ENCODE peak calls at places on chromosome 11, in eight cellular contexts. S is CD4-positive, CD25-positive, alpha-beta regulatory T cell; G is effector memory CD4-positive, alpha-beta T cell; J is neural progenitor cell; Y is CD4-positive, alpha-beta memory T cell; N is lower lobe of right lung; P is gastrocnemius medialis; A is A673. C is an unnamed sample. For H3K4me1, the result is how much of the 10 kb centered on the place peaks cover.

GRCh38 chr11:32435152-32435480 is 223 bp downstream of the WT1 start:
- DNase-seq in S (no peak), G (no peak), J (no peak), Y (no peak), N (no peak), P (no peak), A (peak), C (no peak)

GRCh38 chr11:69280451-69280850 is 13.5 kb upstream of the MYEOV start:
- DNase-seq in S (no peak), G (no peak), J (no peak), Y (no peak), N (no peak), P (no peak), A (peak), C (no peak)

GRCh38 chr11:65981101-65981740 is 19.7 kb downstream of the SART1 start:
- DNase-seq in S (no peak), G (no peak), J (no peak), Y (no peak), N (no peak), P (peak), A (no peak), C (no peak)

GRCh38 chr11:6411594-6412031 is 7.3 kb downstream of the APBB1 start:
- DNase-seq in S (no peak), G (no peak), J (no peak), Y (no peak), N (no peak), P (no peak), A (no peak), C (no peak)

GRCh38 chr11:65423516-65424199 is 1.1 kb downstream of the NEAT1 start:
- DNase-seq in S (peak), G (no peak), J (no peak), Y (peak), N (no peak), P (peak), A (no peak), C (peak)

GRCh38 chr11:74169736-74170458 is 905 bp downstream of the C2CD3 start:
- DNase-seq in S (no peak), G (no peak), J (no peak), Y (no peak), N (no peak), P (no peak), A (no peak), C (no peak)

GRCh38 chr11:83612891-83613766 is 327.0 kb upstream of the CCDC90B start:
- DNase-seq in S (no peak), G (no peak), J (peak), Y (no peak), N (no peak), P (no peak), A (peak), C (no peak)

GRCh38 chr11:34680918-34681554 is 60.1 kb downstream of the EHF start:
- DNase-seq in S (no peak), G (no peak), J (no peak), Y (no peak), N (no peak), P (no peak), A (no peak), C (no peak)

GRCh38 chr11:57224537-57224936 is 12.5 kb downstream of the APLNR start:
- DNase-seq in S (no peak), G (no peak), J (no peak), Y (no peak), N (no peak), P (no peak), A (peak), C (no peak)

GRCh38 chr11:86955674-86956522 is 703 bp upstream of the FZD4 start:
- DNase-seq in S (no peak), G (no peak), J (peak), Y (peak), N (peak), P (peak), A (peak), C (peak)

GRCh38 chr11:65501005-65501529 is 2.2 kb downstream of the MALAT1 start:
- DNase-seq in S (no peak), G (no peak), J (no peak), Y (no peak), N (no peak), P (no peak), A (peak), C (no peak)

GRCh38 chr11:130738618-130739017 is 177.7 kb downstream of the SNX19 start:
- DNase-seq in S (no peak), G (no peak), J (no peak), Y (no peak), N (no peak), P (no peak), A (no peak), C (no peak)

GRCh38 chr11:96287796-96288439 is 55.1 kb downstream of the MAML2 start:
- DNase-seq in S (no peak), G (no peak), J (no peak), Y (no peak), N (no peak), P (no peak), A (no peak), C (no peak)

GRCh38 chr11:45928535-45929215 is 6.2 kb downstream of the LARGE2 start:
- DNase-seq in S (no peak), G (no peak), J (no peak), Y (no peak), N (no peak), P (no peak), A (no peak), C (no peak)

GRCh38 chr11:45929486-45930030 is 7.1 kb downstream of the LARGE2 start:
- DNase-seq in S (no peak), G (no peak), J (no peak), Y (no peak), N (no peak), P (no peak), A (no peak), C (no peak)

GRCh38 chr11:45927332-45927683 is 4.9 kb downstream of the LARGE2 start:
- DNase-seq in S (no peak), G (no peak), J (no peak), Y (no peak), N (no peak), P (no peak), A (no peak), C (no peak)

GRCh38 chr11:45926536-45927331 is 4.3 kb downstream of the LARGE2 start:
- DNase-seq in S (no peak), G (no peak), J (no peak), Y (no peak), N (no peak), P (no peak), A (no peak), C (no peak)

DNA sequence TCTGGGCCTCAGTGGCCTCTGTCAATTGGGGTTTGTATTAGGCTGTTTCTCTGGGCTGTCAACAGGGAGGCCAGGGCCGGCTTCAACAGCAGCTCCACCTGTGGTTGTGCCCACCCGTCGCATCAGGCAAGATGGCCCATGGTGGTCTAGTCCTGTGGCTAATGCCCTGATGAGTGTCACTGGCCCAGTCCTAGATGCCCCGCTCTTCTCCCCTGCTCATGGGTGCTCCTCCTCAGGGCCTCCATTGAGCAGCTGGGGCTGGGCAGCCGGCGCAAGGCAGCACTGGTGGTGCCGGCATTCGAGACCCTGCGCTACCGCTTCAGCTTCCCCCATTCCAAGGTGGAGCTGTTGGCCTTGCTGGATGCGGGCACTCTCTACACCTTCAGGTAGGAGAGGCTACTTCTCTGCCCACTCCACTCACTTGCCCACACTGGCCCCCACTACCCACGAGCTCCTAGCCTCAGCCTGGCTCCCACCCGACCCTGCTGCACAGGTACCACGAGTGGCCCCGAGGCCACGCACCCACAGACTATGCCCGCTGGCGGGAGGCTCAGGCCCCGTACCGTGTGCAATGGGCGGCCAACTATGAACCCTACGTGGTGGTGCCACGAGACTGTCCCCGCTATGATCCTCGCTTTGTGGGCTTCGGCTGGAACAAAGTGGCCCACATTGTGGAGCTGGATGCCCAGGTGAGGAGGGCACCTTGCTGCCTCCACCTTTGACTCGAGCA is 5.4 kb downstream of the LARGE2 start:
- DNase-seq in S (no peak), G (no peak), J (no peak), Y (no peak), N (no peak), P (no peak), A (no peak), C (peak)
- H3K4me1 ChIP-seq in S (under half), G (under half), J (under half), Y (under half), N (under half), P (under half), A (under half), C (under half)

DNA sequence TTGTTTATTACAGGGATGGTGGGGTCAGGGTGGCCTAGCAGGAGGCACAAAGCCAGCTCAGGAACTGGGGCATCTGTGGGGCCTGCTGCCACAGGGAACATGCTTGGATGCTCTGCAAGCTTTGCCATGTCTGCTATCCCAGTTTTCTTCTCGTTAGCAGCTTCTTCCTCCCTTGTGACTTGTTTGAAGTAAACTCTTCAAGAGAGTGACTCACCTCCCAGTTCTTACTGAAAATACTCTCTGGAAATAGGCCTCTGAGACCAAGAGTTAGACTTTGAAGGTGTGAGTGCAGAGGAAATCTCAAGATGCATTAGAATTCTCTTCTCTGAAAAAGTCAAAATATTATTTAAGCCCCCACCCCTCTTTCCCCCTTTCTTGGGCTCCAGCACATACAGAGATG is 15.2 kb downstream of the CWC15 start:
- DNase-seq in S (no peak), G (no peak), J (no peak), Y (no peak), N (no peak), P (no peak), A (no peak), C (no peak)
- H3K27ac ChIP-seq in S (no peak), G (no peak), J (no peak), Y (no peak), N (no peak), P (no peak), A (no peak), C (no peak)

DNA sequence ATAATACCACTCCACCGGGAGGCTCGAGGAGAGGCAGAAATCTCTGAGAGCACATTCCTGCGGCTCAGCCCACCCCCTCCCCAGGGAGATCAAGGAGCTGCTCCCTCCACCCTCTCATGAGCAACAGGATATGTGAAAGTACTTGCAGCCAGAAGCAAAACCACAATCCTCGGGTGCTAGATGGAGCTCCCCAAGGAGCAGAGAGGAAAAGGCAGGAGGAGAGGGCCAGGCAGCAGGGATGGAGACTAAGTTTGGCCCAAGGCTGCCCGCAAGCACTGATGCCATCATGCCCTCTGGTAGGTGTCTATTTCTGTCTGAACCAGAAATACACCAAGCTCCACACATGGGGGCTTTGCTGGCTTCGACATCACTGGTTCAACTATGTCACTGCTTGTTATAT is 22.3 kb downstream of the VPS37C start:
- DNase-seq in S (no peak), G (no peak), J (no peak), Y (no peak), N (no peak), P (no peak), A (peak), C (no peak)
- H3K4me3 ChIP-seq in S (no peak), G (no peak), J (no peak), Y (no peak), N (no peak), P (no peak), A (no peak), C (no peak)

GRCh38 chr11:120750647-120751419 is 239.3 kb downstream of the GRIK4 start:
- DNase-seq in S (no peak), G (no peak), J (no peak), Y (no peak), N (no peak), P (no peak), A (no peak), C (no peak)
- H3K4me1 ChIP-seq in S (under half), G (under half), J (under half), Y (under half), N (under half), P (under half), A (under half), C (under half)

DNA sequence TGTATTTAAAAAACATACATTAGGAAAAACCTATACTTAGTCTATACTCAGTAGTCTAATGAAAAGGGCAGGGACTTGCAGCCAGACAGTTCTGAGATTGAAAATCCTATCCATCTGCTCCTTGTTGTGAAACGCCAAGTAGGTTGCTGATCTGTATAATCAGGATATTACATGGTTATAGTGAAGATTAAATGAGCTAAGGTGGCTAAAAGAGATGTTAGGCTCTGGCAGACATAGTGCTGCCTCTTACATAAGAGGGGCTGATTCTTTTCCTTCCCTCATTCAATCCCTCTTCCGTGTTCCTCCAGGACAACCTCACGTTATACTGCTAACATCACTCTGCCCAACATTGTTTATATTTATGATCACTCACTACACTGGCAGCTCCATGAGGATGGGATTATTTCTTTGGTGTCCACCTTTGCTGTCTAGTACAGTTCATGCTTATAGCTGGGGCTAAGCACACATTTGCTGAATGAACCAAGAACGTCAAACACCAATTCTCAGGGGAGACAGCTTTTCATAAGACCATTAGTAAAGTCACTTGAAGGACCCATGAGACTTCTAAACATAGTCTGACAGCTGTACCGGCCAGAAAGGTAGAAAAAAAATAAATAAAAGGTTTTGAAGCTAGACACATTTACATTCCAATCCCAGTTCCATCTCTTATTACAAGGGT is 46.3 kb downstream of the GAB2 start:
- DNase-seq in S (no peak), G (no peak), J (no peak), Y (no peak), N (no peak), P (no peak), A (no peak), C (no peak)
- H3K27ac ChIP-seq in S (no peak), G (no peak), J (no peak), Y (no peak), N (peak), P (no peak), A (no peak), C (no peak)

DNA sequence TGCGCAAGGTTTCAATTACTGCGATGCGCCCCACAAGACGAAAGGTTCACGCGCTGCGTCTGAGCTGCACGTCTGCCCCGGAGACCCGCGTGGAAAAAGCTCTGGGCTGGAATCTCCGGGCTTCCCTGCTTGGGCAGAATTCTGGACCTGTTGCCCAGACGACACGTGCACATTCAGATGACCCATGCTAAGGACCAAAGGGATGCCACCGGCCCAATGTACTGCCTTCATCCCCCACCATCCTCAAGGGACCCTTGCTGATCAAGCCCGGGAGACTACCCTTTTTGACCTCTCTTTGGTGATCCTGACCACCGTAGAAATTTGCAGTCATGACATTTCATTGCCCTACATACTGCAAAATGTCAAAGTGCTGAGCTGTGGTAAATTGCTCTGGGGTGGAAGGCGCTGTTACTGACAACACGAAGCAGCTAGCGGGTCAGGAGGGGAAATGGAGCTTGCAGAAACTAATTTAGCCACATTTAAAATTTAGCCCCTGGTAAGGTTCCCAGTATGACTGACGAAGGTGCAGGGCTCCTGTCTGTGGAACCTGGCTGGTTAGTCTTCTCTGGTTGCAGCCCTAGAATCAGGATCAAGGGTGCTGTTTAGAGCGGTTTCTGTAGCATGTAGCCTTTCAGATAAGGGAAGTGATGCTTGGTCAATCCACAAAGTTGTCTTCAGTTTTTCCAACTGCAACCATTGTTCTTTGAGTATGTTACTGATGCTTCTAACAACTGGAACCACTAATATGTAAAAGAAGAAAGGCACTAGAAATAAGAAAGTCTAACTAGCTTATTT is 81.9 kb downstream of the PRR5L start:
- DNase-seq in S (no peak), G (no peak), J (no peak), Y (no peak), N (no peak), P (no peak), A (no peak), C (no peak)
- H3K4me3 ChIP-seq in S (peak), G (peak), J (peak), Y (peak), N (peak), P (peak), A (peak), C (peak)

GRCh38 chr11:128713595-128713994 is 19.7 kb downstream of the FLI1 start:
- DNase-seq in S (no peak), G (no peak), J (no peak), Y (no peak), N (no peak), P (no peak), A (no peak), C (no peak)
- H3K4me1 ChIP-seq in S (half or more), G (half or more), J (under half), Y (half or more), N (half or more), P (under half), A (under half), C (half or more)

GRCh38 chr11:3004481-3004880 is 12.4 kb upstream of the NAP1L4 start:
- DNase-seq in S (no peak), G (no peak), J (no peak), Y (no peak), N (no peak), P (no peak), A (no peak), C (no peak)
- H3K27ac ChIP-seq in S (no peak), G (no peak), J (no peak), Y (no peak), N (no peak), P (no peak), A (no peak), C (no peak)

GRCh38 chr11:47615249-47615648 is 21.0 kb upstream of the C1QTNF4 start:
- DNase-seq in S (no peak), G (no peak), J (no peak), Y (no peak), N (no peak), P (no peak), A (no peak), C (no peak)

GRCh38 chr11:47609675-47610074 is 15.5 kb upstream of the C1QTNF4 start:
- DNase-seq in S (no peak), G (no peak), J (no peak), Y (no peak), N (no peak), P (no peak), A (no peak), C (no peak)

GRCh38 chr11:47606731-47607130 is 12.5 kb upstream of the C1QTNF4 start:
- DNase-seq in S (no peak), G (no peak), J (no peak), Y (no peak), N (no peak), P (no peak), A (no peak), C (no peak)

GRCh38 chr11:47607380-47607779 is 13.2 kb upstream of the C1QTNF4 start:
- DNase-seq in S (no peak), G (no peak), J (no peak), Y (no peak), N (no peak), P (no peak), A (no peak), C (no peak)

DNA sequence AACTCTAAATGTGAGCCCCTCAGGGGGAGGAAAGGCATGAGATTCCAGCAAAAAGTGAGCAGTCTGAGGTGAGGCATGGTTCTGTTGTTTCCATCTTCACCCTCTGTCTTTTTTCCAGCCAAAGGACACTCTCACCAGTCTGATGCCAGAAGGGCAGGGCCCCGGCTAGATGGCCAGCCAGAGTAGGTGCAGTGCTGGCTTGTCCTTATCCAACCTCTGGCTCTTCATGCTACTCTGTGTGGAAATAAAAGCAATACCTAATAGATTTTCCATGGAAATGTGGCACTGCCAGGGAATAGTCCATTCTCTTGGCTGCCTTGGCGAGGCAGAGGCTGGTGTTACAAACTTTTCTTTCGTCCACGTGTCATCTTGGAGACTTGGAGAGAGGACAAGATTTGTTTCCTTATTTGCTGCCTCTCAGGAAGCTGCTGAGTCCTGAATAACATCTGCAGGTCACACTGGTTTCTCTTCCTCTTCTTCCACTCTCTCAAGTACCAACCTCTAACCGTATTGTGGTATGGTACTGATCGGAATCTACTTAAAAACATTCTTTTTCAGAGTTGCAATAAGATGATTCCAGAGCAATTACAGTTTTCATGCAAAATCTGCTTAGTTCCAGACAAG is 17.1 kb upstream of the C1QTNF4 start:
- DNase-seq in S (no peak), G (no peak), J (no peak), Y (no peak), N (no peak), P (no peak), A (no peak), C (no peak)
- H3K4me3 ChIP-seq in S (no peak), G (no peak), J (no peak), Y (no peak), N (no peak), P (no peak), A (no peak), C (no peak)

C was measured in CD8-positive, alpha-beta T cell.